ENCODE peak calls at places on chromosomes 13 and 19, in four cellular contexts. R is IMR-90, J is GM23338, N is HCT116. P is an unnamed sample.
A peak's percentile ranks its signal among the peaks of the same experiment; 100 is the strongest.

GRCh38 chr13:110133425-110134235 is 173.3 kb downstream of the COL4A1 start:
- DNase-seq in R (no peak), J (no peak), N (no peak), P (no peak)

GRCh38 chr13:39282400-39282972 is 244.2 kb downstream of the NHLRC3 start:
- DNase-seq in R (no peak), J (no peak), N (no peak), P (no peak)

GRCh38 chr13:67107973-67108372 is 122.2 kb downstream of the PCDH9 start:
- DNase-seq in R (no peak), J (no peak), N (no peak), P (no peak)

GRCh38 chr13:26873174-26873698 is 112.7 kb upstream of the GPR12 start:
- DNase-seq in R (no peak), J (peak; percentile 40), N (no peak), P (no peak)

GRCh38 chr19:11872624-11873023 is 15.0 kb upstream of the ZNF69 start:
- DNase-seq in R (no peak), J (no peak), N (no peak), P (no peak)

GRCh38 chr13:109666656-109667448 is 119.5 kb downstream of the IRS2 start:
- DNase-seq in R (peak; percentile 16), J (no peak), N (no peak), P (no peak)

GRCh38 chr19:13195678-13196077 is 45.5 kb downstream of the IER2 start:
- DNase-seq in R (no peak), J (peak; percentile 91), N (no peak), P (peak; percentile 84)

GRCh38 chr19:34336781-34337271 is 28.2 kb upstream of the GPI start:
- DNase-seq in R (peak; percentile 47), J (peak; percentile 76), N (peak; percentile 8), P (peak; percentile 75)

GRCh38 chr13:108594153-108594552 is 35.3 kb upstream of the MYO16 start:
- DNase-seq in R (no peak), J (no peak), N (no peak), P (no peak)

GRCh38 chr13:19074519-19074918 is 107.1 kb downstream of the TUBA3C start:
- DNase-seq in R (no peak), J (no peak), N (no peak), P (no peak)

GRCh38 chr13:22325761-22326160 is 654.9 kb downstream of the FGF9 start:
- DNase-seq in R (no peak), J (peak; percentile 67), N (no peak), P (no peak)

GRCh38 chr19:4316940-4317339 is 12.5 kb downstream of the FSD1 start:
- DNase-seq in R (no peak), J (no peak), N (no peak), P (no peak)

GRCh38 chr13:111564657-111565056 is 244.2 kb downstream of the TEX29 start:
- DNase-seq in R (no peak), J (no peak), N (no peak), P (no peak)

GRCh38 chr19:19027228-19027627 is 6.1 kb downstream of the SUGP2 start:
- DNase-seq in R (no peak), J (no peak), N (no peak), P (no peak)

GRCh38 chr19:20254151-20254550 is 87.1 kb downstream of the ZNF486 start:
- DNase-seq in R (no peak), J (no peak), N (no peak), P (no peak)

GRCh38 chr19:19866599-19867248 is 1.0 kb downstream of the ZNF253 start:
- DNase-seq in R (no peak), J (peak; percentile 95), N (no peak), P (peak; percentile 84)

GRCh38 chr13:66634384-66634783 is 595.8 kb downstream of the PCDH9 start:
- DNase-seq in R (peak; percentile 16), J (no peak), N (no peak), P (no peak)

GRCh38 chr13:23735329-23735728 is 153.9 kb downstream of the MIPEP start:
- DNase-seq in R (no peak), J (no peak), N (no peak), P (no peak)

GRCh38 chr19:56314018-56314583 is 538 bp downstream of the ZSCAN5A start:
- DNase-seq in R (peak; percentile 22), J (peak; percentile 63), N (no peak), P (no peak)

GRCh38 chr13:25602206-25602605 is 230.4 kb downstream of the ATP8A2 start:
- DNase-seq in R (no peak), J (peak; percentile 43), N (no peak), P (no peak)

GRCh38 chr13:114264886-114265611 is 16.4 kb upstream of the UPF3A start:
- DNase-seq in R (peak; percentile 79), J (no peak), N (no peak), P (no peak)

GRCh38 chr19:47280183-47280797 is 5.6 kb downstream of the INAFM1 start:
- DNase-seq in R (no peak), J (peak; percentile 89), N (no peak), P (peak; percentile 49)

GRCh38 chr19:53147645-53148044 is 11.2 kb downstream of the ZNF347 start:
- DNase-seq in R (no peak), J (no peak), N (no peak), P (no peak)

GRCh38 chr19:10747271-10747670 is 29.4 kb downstream of the DNM2 start:
- DNase-seq in R (no peak), J (no peak), N (no peak), P (no peak)

GRCh38 chr19:48630289-48631036 is 6.7 kb downstream of the DBP start:
- DNase-seq in R (no peak), J (peak; percentile 88), N (no peak), P (no peak)

GRCh38 chr19:17777840-17778620 is 16.9 kb upstream of the B3GNT3 start:
- DNase-seq in R (peak; percentile 10), J (peak; percentile 97), N (peak; percentile 90), P (peak; percentile 79)

GRCh38 chr13:45333973-45334922 is 6.7 kb downstream of the TPT1 start:
- DNase-seq in R (peak; percentile 62), J (peak; percentile 27), N (no peak), P (peak; percentile 6)

GRCh38 chr13:98445340-98446233 is 131.3 kb downstream of the STK24 start:
- DNase-seq in R (peak; percentile 41), J (peak; percentile 91), N (peak; percentile 41), P (peak; percentile 67)
- TF ChIP-seq CTCF in R (peak; percentile 84), J (peak; percentile 98), N (peak; percentile 89), P (peak; percentile 75)

GRCh38 chr19:40798997-40799557 is at the start of gene EGLN2:
- DNase-seq in R (no peak), J (peak; percentile 54), N (no peak), P (no peak)
- H2AFZ ChIP-seq in R (peak within 1 kb of the TSS; percentile 88), J (peak within 1 kb of the TSS; percentile 2), N (peak within 1 kb of the TSS; percentile 49), P (peak within 1 kb of the TSS; percentile 53)

GRCh38 chr19:35645680-35646511 is 2.2 kb upstream of the COX6B1 start:
- DNase-seq in R (no peak), J (peak; percentile 29), N (no peak), P (no peak)
- H3K4me2 ChIP-seq in R (no peak overlapping the region), J (peak overlapping the region; percentile 95), N (peak overlapping the region; percentile 99), P (no peak overlapping the region)

DNA sequence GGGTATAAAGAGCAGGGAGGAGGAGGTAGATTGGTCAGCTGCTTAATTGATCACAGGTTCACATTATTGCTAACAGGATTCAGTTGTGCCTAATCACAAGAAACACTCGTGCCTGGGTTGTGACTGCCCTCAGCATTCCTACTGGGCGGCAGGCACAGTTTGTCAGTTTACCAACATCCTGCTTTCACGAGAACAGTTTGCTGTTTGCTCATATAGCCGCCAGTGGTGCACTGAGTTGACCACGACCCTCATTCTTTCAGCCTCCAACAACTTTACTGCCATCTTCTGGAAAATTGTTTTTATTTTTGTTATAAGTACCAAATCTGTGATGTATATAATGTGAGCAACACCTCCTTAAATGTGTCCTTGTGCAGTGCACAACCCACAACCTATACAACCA is 16.2 kb upstream of the IFT88 start:
- DNase-seq in R (no peak), J (no peak), N (no peak), P (no peak)
- TF ChIP-seq CTCF in R (no peak), J (no peak), N (no peak), P (no peak)

GRCh38 chr13:51717786-51718398 is 86.1 kb downstream of the DHRS12 start:
- DNase-seq in R (peak; percentile 22), J (no peak), N (no peak), P (no peak)
- H2AFZ ChIP-seq in R (no peak overlapping the region), J (no peak overlapping the region), N (no peak overlapping the region), P (no peak overlapping the region)

GRCh38 chr13:49869514-49869913 is 66.6 kb downstream of the SPRYD7 start:
- DNase-seq in R (peak; percentile 36), J (peak; percentile 73), N (no peak), P (peak; percentile 38)

GRCh38 chr13:49877629-49878218 is 58.4 kb downstream of the SPRYD7 start:
- DNase-seq in R (no peak), J (peak; percentile 58), N (no peak), P (peak; percentile 49)

GRCh38 chr13:49878682-49879081 is 57.5 kb downstream of the SPRYD7 start:
- DNase-seq in R (no peak), J (no peak), N (no peak), P (no peak)

GRCh38 chr13:49874430-49874829 is 61.7 kb downstream of the SPRYD7 start:
- DNase-seq in R (no peak), J (no peak), N (no peak), P (no peak)
- H3K4me2 ChIP-seq in R (no peak overlapping the region), J (no peak overlapping the region), N (no peak overlapping the region), P (no peak overlapping the region)

GRCh38 chr19:39415111-39416046 is 2.9 kb downstream of the PLEKHG2 start:
- DNase-seq in R (no peak), J (peak; percentile 64), N (no peak), P (no peak)

GRCh38 chr19:39412867-39413268 is 399 bp downstream of the PLEKHG2 start:
- DNase-seq in R (no peak), J (peak; percentile 66), N (no peak), P (no peak)

GRCh38 chr19:39412100-39412866 is at the start of gene PLEKHG2:
- DNase-seq in R (peak; percentile 100), J (peak; percentile 100), N (peak; percentile 98), P (peak; percentile 100)

GRCh38 chr19:39413269-39413902 is 917 bp downstream of the PLEKHG2 start:
- DNase-seq in R (peak; percentile 60), J (peak; percentile 74), N (no peak), P (peak; percentile 52)

DNA sequence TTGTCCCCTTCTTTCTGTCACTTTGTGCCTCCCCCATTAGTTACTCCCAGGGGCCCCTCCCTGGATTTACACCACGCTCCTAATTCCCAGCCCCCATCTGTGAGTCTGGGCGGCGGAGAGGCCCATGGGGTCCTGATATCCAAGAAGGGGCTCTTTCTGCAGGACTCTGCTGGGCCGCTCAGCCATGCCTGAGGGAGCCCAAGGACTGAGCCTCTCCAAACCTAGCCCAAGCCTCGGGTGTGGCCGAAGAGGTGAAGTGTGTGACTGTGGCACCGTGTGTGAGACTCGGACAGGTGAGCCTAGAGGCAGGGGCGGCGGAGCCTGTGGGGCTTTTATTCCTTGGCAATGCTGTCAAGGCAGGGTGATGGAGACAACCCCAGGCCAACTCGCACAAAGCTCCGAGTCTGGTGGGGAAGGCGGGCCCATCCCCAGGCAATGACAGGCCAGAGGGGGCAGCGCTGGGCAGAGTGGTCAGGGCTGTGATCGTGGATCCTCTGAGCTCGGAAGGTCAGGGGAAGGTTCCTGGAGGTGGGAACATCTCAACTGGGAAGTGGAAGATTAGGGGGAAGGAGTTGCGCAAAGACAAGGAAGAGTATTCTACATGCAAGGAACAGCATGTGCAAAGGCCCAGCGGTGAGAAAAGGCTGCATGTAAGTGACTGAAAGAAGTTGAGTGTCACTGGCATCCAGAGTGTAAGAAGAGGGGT is 1.6 kb downstream of the PLEKHG2 start:
- DNase-seq in R (peak; percentile 28), J (peak; percentile 49), N (no peak), P (no peak)
- TF ChIP-seq CTCF in R (peak; percentile 19), J (peak; percentile 49), N (peak; percentile 33), P (peak; percentile 57)